ENCODE peak calls at places on chromosomes 13 and 19, in five cellular contexts. N, Z, K, D and B are unnamed samples.
A peak's percentile ranks its signal among the peaks of the same experiment; 100 is the strongest.

GRCh38 chr13:32443111-32443510 is 15.2 kb upstream of the N4BP2L1 start:
- DNase-seq in N (no peak), Z (peak; percentile 26), K (peak; percentile 34), D (no peak), B (no peak)

GRCh38 chr13:98539655-98540054 is 37.3 kb downstream of the STK24 start:
- DNase-seq in N (no peak), Z (no peak), K (no peak), D (no peak), B (no peak)

GRCh38 chr19:44820648-44821609 is 12.0 kb downstream of the BCAM start:
- DNase-seq in N (no peak), Z (peak; percentile 68), K (no peak), D (no peak), B (no peak)

GRCh38 chr19:6364353-6364752 is 3.0 kb downstream of the CLPP start:
- DNase-seq in N (no peak), Z (no peak), K (no peak), D (no peak), B (no peak)

GRCh38 chr13:75355609-75356008 is 126.4 kb downstream of the TBC1D4 start:
- DNase-seq in N (no peak), Z (no peak), K (no peak), D (no peak), B (no peak)

GRCh38 chr19:39141929-39142328 is 16.3 kb downstream of the PAK4 start:
- DNase-seq in N (no peak), Z (peak; percentile 48), K (no peak), D (no peak), B (no peak)

GRCh38 chr19:18023596-18024212 is 15.7 kb downstream of the ARRDC2 start:
- DNase-seq in N (no peak), Z (peak; percentile 58), K (no peak), D (no peak), B (no peak)

GRCh38 chr19:42325896-42326771 is 699 bp downstream of the MEGF8 start:
- DNase-seq in N (no peak), Z (no peak), K (no peak), D (no peak), B (peak; percentile 4)

GRCh38 chr13:50228527-50228926 is 213.3 kb downstream of the KCNRG start:
- DNase-seq in N (no peak), Z (peak; percentile 41), K (no peak), D (no peak), B (no peak)

GRCh38 chr13:46361535-46361934 is 25.5 kb downstream of the RUBCNL start:
- DNase-seq in N (no peak), Z (no peak), K (no peak), D (no peak), B (no peak)

GRCh38 chr13:49457221-49457620 is 13.1 kb downstream of the SETDB2 start:
- DNase-seq in N (no peak), Z (no peak), K (no peak), D (no peak), B (no peak)

GRCh38 chr19:4295972-4296771 is 6.0 kb downstream of the TMIGD2 start:
- DNase-seq in N (no peak), Z (peak; percentile 45), K (peak; percentile 65), D (no peak), B (no peak)

GRCh38 chr19:4723465-4724251 is at the start of gene DPP9:
- DNase-seq in N (peak; percentile 90), Z (peak; percentile 99), K (peak; percentile 99), D (peak; percentile 97), B (peak; percentile 98)

GRCh38 chr19:48445256-48445605 is 552 bp upstream of the GRWD1 start:
- DNase-seq in N (no peak), Z (peak; percentile 86), K (no peak), D (no peak), B (peak; percentile 88)

GRCh38 chr13:40169476-40169875 is 497.0 kb downstream of the FOXO1 start:
- DNase-seq in N (no peak), Z (no peak), K (no peak), D (no peak), B (peak; percentile 67)

GRCh38 chr19:18712981-18713380 is 29.5 kb downstream of the CRTC1 start:
- DNase-seq in N (no peak), Z (no peak), K (no peak), D (no peak), B (no peak)

GRCh38 chr19:11331502-11331901 is 8.0 kb downstream of the RAB3D start:
- DNase-seq in N (no peak), Z (no peak), K (no peak), D (no peak), B (no peak)

GRCh38 chr19:2969104-2969504 is 8.3 kb upstream of the TLE6 start:
- DNase-seq in N (no peak), Z (peak; percentile 77), K (no peak), D (no peak), B (no peak)

GRCh38 chr19:35657904-35658700 is 8.2 kb upstream of the UPK1A start:
- DNase-seq in N (no peak), Z (no peak), K (no peak), D (no peak), B (no peak)

GRCh38 chr19:47027586-47028371 is 8.1 kb downstream of the NPAS1 start:
- DNase-seq in N (no peak), Z (no peak), K (no peak), D (no peak), B (no peak)

GRCh38 chr13:110521296-110521680 is 40.2 kb downstream of the RAB20 start:
- DNase-seq in N (no peak), Z (peak; percentile 45), K (no peak), D (no peak), B (no peak)

GRCh38 chr13:99220199-99220931 is 19.7 kb downstream of the UBAC2 start:
- DNase-seq in N (no peak), Z (no peak), K (no peak), D (no peak), B (no peak)

GRCh38 chr19:11356676-11357550 is 1.7 kb downstream of the PLPPR2 start:
- DNase-seq in N (no peak), Z (no peak), K (no peak), D (no peak), B (no peak)

GRCh38 chr13:20209937-20210336 is 17.2 kb upstream of the GJB2 start:
- DNase-seq in N (no peak), Z (peak; percentile 53), K (peak; percentile 64), D (no peak), B (no peak)

GRCh38 chr19:10568444-10568825 is 344 bp downstream of the CDKN2D start:
- DNase-seq in N (no peak), Z (no peak), K (no peak), D (no peak), B (peak; percentile 59)

GRCh38 chr19:1518471-1518870 is 5.4 kb upstream of the PLK5 start:
- DNase-seq in N (no peak), Z (no peak), K (no peak), D (no peak), B (no peak)

GRCh38 chr13:84903391-84903790 is 895.8 kb downstream of the SLITRK6 start:
- DNase-seq in N (no peak), Z (no peak), K (no peak), D (no peak), B (no peak)

GRCh38 chr19:37505958-37506386 is 767 bp upstream of the ZNF793 start:
- DNase-seq in N (no peak), Z (no peak), K (no peak), D (no peak), B (no peak)

GRCh38 chr19:24059572-24060295 is 27.3 kb upstream of the ZNF254 start:
- DNase-seq in N (no peak), Z (no peak), K (no peak), D (no peak), B (no peak)